ENCODE peak calls at places on chromosomes 1 and 21, in nine cellular contexts. P is CD8-positive, alpha-beta T cell; H is OCI-LY7; K is AG04449; E is HFFc6; V is cardiac muscle cell; X is Calu3; F is transverse colon; Y is breast epithelium. S is an unnamed sample.

GRCh38 chr1:224488806-224489584 is 54.4 kb upstream of the WDR26 start:
- DNase-seq in P (no peak), H (no peak), K (no peak), E (peak; percentile 18), V (no peak), X (no peak), F (no peak), Y (no peak), S (no peak)

GRCh38 chr1:121516279-121516967 is 331.6 kb downstream of the SRGAP2C start:
- DNase-seq in P (peak; percentile 39), H (peak; percentile 84), K (no peak), E (no peak), V (no peak), X (no peak), F (peak; percentile 29), Y (no peak), S (no peak)

GRCh38 chr1:229342902-229343587 is at the start of gene CCSAP:
- DNase-seq in P (no peak), H (peak; percentile 79), K (no peak), E (no peak), V (peak; percentile 46), X (peak; percentile 51), F (peak; percentile 63), Y (peak; percentile 31), S (no peak)

GRCh38 chr1:10721381-10722321 is 74.8 kb downstream of the CASZ1 start:
- DNase-seq in P (no peak), H (no peak), K (no peak), E (no peak), V (no peak), X (no peak), F (no peak), Y (peak; percentile 65), S (no peak)

GRCh38 chr1:168422203-168422848 is 121.5 kb downstream of the XCL2 start:
- DNase-seq in P (no peak), H (no peak), K (no peak), E (no peak), V (peak; percentile 27), X (no peak), F (no peak), Y (no peak), S (no peak)

GRCh38 chr1:231382426-231382825 is 39.7 kb downstream of the EGLN1 start:
- DNase-seq in P (no peak), H (no peak), K (no peak), E (no peak), V (no peak), X (no peak), F (no peak), Y (no peak), S (no peak)

GRCh38 chr1:17874665-17875064 is 119.5 kb downstream of the ACTL8 start:
- DNase-seq in P (no peak), H (no peak), K (peak; percentile 96), E (peak; percentile 94), V (peak; percentile 95), X (no peak), F (no peak), Y (no peak), S (no peak)

GRCh38 chr1:244163131-244163530 is 112.0 kb downstream of the ZBTB18 start:
- DNase-seq in P (no peak), H (no peak), K (no peak), E (peak; percentile 36), V (no peak), X (no peak), F (no peak), Y (no peak), S (no peak)

GRCh38 chr1:51327386-51327785 is 3.0 kb downstream of the TTC39A start:
- DNase-seq in P (no peak), H (no peak), K (no peak), E (no peak), V (peak; percentile 37), X (no peak), F (no peak), Y (no peak), S (no peak)

GRCh38 chr1:112807117-112807516 is 92.0 kb upstream of the PPM1J start:
- DNase-seq in P (no peak), H (no peak), K (no peak), E (no peak), V (no peak), X (peak; percentile 49), F (no peak), Y (no peak), S (no peak)

GRCh38 chr1:11026903-11027302 is 14.4 kb downstream of the TARDBP start:
- DNase-seq in P (no peak), H (no peak), K (no peak), E (no peak), V (no peak), X (no peak), F (no peak), Y (no peak), S (no peak)

DNA sequence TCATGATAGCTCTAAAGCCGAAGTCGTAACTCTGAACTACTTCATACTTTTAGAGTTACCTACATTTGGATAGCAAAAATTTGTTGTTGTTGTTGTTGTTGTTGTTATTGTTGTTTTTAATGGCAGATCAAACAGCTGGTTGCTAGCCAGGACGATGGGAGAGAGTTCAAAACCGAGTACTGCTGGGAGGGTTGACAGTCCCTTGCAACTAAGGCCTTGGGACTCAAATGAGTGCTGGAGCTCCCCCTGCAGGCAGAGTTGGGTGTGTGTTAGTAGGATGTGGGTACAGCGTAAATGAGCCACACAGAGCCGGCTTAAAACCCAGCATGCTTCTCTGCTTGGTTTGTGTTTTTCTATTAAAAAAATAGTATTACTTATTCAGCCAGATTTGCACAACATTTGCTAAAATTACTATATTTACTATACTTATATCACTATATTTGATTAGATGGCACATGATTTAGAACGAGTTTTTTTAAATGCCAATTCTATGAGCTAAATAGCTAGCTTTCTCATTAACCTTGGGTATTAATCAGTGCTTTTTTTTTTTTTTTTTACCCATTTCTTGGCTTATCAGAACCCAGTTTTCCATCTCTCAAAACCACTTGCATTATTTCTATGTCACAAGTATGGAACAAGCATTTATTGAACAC is 129.2 kb upstream of the SYT6 start:
- DNase-seq in P (peak; percentile 84), H (peak; percentile 82), K (peak; percentile 49), E (peak; percentile 80), V (peak; percentile 94), X (peak; percentile 76), F (peak; percentile 90), Y (peak; percentile 73), S (peak; percentile 90)
- TF ChIP-seq CTCF in P (peak; percentile 80), H (peak; percentile 96), K (peak; percentile 94), E (peak; percentile 92), V (peak; percentile 94), X (peak; percentile 68), F (peak; percentile 85), Y (peak; percentile 76), S (peak; percentile 84)

GRCh38 chr21:43719748-43720538 is 1.0 kb downstream of the PDXK start:
- DNase-seq in P (no peak), H (peak; percentile 52), K (no peak), E (no peak), V (no peak), X (no peak), F (no peak), Y (no peak), S (no peak)

GRCh38 chr21:43717166-43717853 is 1.6 kb upstream of the PDXK start:
- DNase-seq in P (no peak), H (peak; percentile 34), K (no peak), E (no peak), V (no peak), X (no peak), F (no peak), Y (no peak), S (no peak)

GRCh38 chr21:43717967-43718871 is 710 bp upstream of the PDXK start:
- DNase-seq in P (no peak), H (no peak), K (no peak), E (no peak), V (no peak), X (no peak), F (no peak), Y (no peak), S (peak; percentile 42)

GRCh38 chr21:43720539-43721224 is 1.8 kb downstream of the PDXK start:
- DNase-seq in P (no peak), H (no peak), K (no peak), E (no peak), V (no peak), X (no peak), F (no peak), Y (no peak), S (no peak)

DNA sequence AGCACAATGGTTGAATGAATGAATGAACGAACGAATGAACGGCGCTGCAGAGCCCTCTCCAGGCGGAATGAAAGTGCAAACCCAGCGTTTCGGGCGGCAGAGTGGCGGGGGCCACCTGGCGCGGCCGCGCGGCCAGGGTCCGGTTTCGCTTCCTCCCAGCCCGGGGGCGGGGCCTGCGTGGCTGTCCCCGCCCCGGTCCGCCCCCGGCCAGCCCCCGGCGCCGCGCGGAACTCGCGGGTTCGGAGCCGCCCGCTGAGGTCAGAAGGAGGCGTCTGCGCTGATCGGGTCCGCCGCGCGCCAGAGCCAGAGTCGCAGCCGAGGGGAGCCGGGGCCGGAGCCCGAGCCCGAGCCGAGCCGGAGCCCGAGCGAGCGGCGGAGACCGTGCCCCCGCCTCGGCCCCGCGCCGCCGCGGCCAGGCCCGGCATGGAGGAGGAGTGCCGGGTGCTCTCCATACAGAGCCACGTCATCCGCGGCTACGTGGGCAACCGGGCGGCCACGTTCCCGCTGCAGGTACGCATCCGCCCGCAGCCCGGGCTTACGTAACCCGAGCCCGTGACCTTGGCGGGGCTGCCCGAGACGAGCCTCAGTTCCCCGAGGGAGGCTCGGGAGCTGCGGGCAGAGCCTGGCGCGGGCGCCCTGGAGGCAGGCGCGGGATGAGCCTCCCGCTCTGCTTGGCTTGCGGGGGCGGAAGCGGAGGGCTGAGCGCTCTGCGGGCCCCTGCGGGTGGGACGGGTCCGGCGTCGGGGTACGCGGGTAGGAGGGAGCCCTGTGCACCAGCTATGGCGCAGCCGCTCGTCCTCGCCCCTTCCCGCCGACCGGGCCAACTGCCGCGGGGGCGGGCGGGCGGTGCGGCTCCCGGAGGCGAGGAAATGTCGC is at the start of gene PDXK:
- DNase-seq in P (peak; percentile 78), H (peak; percentile 93), K (no peak), E (peak; percentile 67), V (peak; percentile 87), X (peak; percentile 86), F (peak; percentile 93), Y (peak; percentile 76), S (peak; percentile 89)
- TF ChIP-seq CTCF in P (no peak), H (peak; percentile 59), K (no peak), E (peak; percentile 29), V (peak; percentile 3), X (no peak), F (no peak), Y (no peak), S (no peak)

GRCh38 chr1:152486400-152487006 is 24.1 kb upstream of the LCE5A start:
- DNase-seq in P (no peak), H (peak; percentile 12), K (no peak), E (no peak), V (no peak), X (peak; percentile 30), F (no peak), Y (no peak), S (no peak)
- TF ChIP-seq CTCF in P (peak; percentile 30), H (peak; percentile 70), K (no peak), E (peak; percentile 72), V (peak; percentile 23), X (peak; percentile 37), F (peak; percentile 9), Y (peak; percentile 15), S (no peak)

DNA sequence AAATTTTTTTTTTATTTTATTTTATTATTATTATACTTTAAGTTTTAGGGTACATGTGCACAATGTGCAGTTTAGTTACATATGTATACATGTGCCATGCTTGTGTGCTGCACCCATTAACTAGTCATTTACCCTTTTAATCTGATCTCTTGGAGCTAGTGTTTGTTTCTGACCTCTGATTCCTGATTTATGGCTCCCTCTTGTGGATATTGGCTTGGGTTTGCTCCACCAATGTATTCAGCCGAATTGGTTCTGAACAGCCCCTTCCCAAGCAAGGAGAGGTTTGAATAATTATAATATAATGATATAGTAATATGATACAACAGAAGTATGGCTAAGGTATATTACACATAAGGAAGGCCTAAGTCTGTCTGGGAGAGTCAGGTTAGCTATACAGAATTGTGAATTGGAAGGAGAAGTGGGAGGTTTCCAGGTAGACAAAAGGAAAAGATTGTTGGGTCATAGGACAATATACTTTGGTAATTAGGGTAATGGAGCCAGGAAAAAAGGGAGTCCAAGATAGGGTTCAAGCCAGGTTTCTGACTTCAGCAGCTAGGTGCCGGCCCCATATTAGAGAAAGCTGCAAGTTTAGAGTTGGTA is 53.1 kb upstream of the HMCN1 start:
- DNase-seq in P (no peak), H (peak; percentile 36), K (no peak), E (peak; percentile 29), V (peak; percentile 65), X (peak; percentile 56), F (no peak), Y (no peak), S (peak; percentile 20)
- TF ChIP-seq CTCF in P (peak; percentile 30), H (peak; percentile 71), K (peak; percentile 49), E (peak; percentile 83), V (peak; percentile 68), X (peak; percentile 59), F (peak; percentile 29), Y (peak; percentile 28), S (peak; percentile 33)